ENCODE peak calls at places on chromosomes 3 and 15, in four cellular contexts. W is SHP77 treated with DMSO at 0.1 percent for 48 hours, X is NCI-H2029, O is Peyer's patch. S is an unnamed sample.

GRCh38 chr3:17356581-17356980 is 385.9 kb downstream of the TBC1D5 start:
- DNase-seq in W (no peak), X (no peak), O (no peak), S (no peak)

GRCh38 chr15:98787936-98788757 is 139.8 kb downstream of the IGF1R start:
- DNase-seq in W (no peak), X (no peak), O (no peak), S (no peak)

GRCh38 chr3:14464521-14464920 is 62.1 kb downstream of the SLC6A6 start:
- DNase-seq in W (no peak), X (no peak), O (no peak), S (no peak)

GRCh38 chr15:74333662-74334061 is 33.8 kb downstream of the CYP11A1 start:
- DNase-seq in W (no peak), X (no peak), O (no peak), S (no peak)

GRCh38 chr3:51703776-51704510 is 2.9 kb upstream of the GRM2 start:
- DNase-seq in W (no peak), X (no peak), O (no peak), S (no peak)

GRCh38 chr3:185421577-185422232 is 58.8 kb downstream of the MAP3K13 start:
- DNase-seq in W (no peak), X (no peak), O (no peak), S (no peak)

GRCh38 chr15:67361100-67361499 is 106.5 kb downstream of the IQCH start:
- DNase-seq in W (no peak), X (no peak), O (no peak), S (no peak)

GRCh38 chr3:197325773-197326172 is 27.4 kb upstream of the DLG1 start:
- DNase-seq in W (no peak), X (no peak), O (no peak), S (no peak)

GRCh38 chr3:159840900-159841299 is 147.7 kb upstream of the IL12A start:
- DNase-seq in W (no peak), X (no peak), O (no peak), S (no peak)

GRCh38 chr3:66047321-66048050 is 8.8 kb upstream of the MAGI1 start:
- DNase-seq in W (no peak), X (no peak), O (no peak), S (peak)

GRCh38 chr3:901953-902778 is 190.7 kb upstream of the CNTN6 start:
- DNase-seq in W (no peak), X (no peak), O (no peak), S (no peak)

GRCh38 chr15:40323953-40324937 is 753 bp downstream of the INAFM2 start:
- DNase-seq in W (no peak), X (no peak), O (no peak), S (no peak)

GRCh38 chr3:32347286-32348125 is 44.1 kb upstream of the CMTM7 start:
- DNase-seq in W (no peak), X (no peak), O (no peak), S (peak)

GRCh38 chr15:99310745-99311144 is 59.5 kb downstream of the LRRC28 start:
- DNase-seq in W (no peak), X (no peak), O (no peak), S (no peak)

GRCh38 chr3:28726840-28727239 is 378.2 kb upstream of the AZI2 start:
- DNase-seq in W (no peak), X (peak), O (peak), S (peak)

GRCh38 chr3:184795493-184796198 is 16.3 kb upstream of the VPS8 start:
- DNase-seq in W (no peak), X (no peak), O (no peak), S (no peak)